ENCODE peak calls at places on chromosomes 11 and 22, in nine cellular contexts. O is body of pancreas, Z is breast epithelium, L is ovary, D is A549, P is H54, B is IMR-90, R is lower leg skin, U is uterus. F is an unnamed sample.

GRCh38 chr11:14637868-14638409 is 5.7 kb upstream of the PDE3B start:
- DNase-seq in O (no peak), D (no peak), P (no peak), U (no peak), B (no peak), Z (no peak), R (no peak), L (no peak), F (no peak)

GRCh38 chr11:134984421-134984820 is 572.4 kb upstream of the B3GAT1 start:
- DNase-seq in L (no peak), R (peak), O (no peak), U (no peak), P (no peak), Z (no peak), B (no peak), D (no peak), F (no peak)

GRCh38 chr22:32622004-32622761 is 147.6 kb downstream of the FBXO7 start:
- DNase-seq in U (peak), O (no peak), B (peak), P (no peak), D (no peak), Z (no peak), L (peak), R (peak), F (no peak)

GRCh38 chr11:78786086-78786485 is 211.4 kb upstream of the NARS2 start:
- DNase-seq in U (no peak), O (no peak), B (peak), R (no peak), P (no peak), L (no peak), D (no peak), Z (no peak), F (no peak)

GRCh38 chr11:99952816-99953215 is 734.3 kb upstream of the ARHGAP42 start:
- DNase-seq in D (peak), P (no peak), O (no peak), B (no peak), L (no peak), Z (no peak), U (no peak), R (no peak), F (no peak)

GRCh38 chr11:126949066-126949945 is 51.3 kb downstream of the KIRREL3 start:
- DNase-seq in R (no peak), U (no peak), B (peak), P (peak), Z (no peak), O (no peak), L (no peak), D (no peak), F (no peak)

GRCh38 chr11:64007160-64007628 is 21.0 kb downstream of the OTUB1 start:
- DNase-seq in P (no peak), L (no peak), D (peak), U (peak), O (no peak), B (no peak), Z (no peak), R (no peak), F (no peak)

GRCh38 chr11:36109499-36109849 is 165.6 kb downstream of the LDLRAD3 start:
- DNase-seq in B (no peak), O (no peak), P (no peak), U (no peak), L (no peak), R (no peak), Z (no peak), D (no peak), F (no peak)

GRCh38 chr11:126438272-126438671 is 82.8 kb downstream of the ST3GAL4 start:
- DNase-seq in L (no peak), O (no peak), Z (no peak), U (no peak), P (no peak), B (no peak), R (no peak), D (no peak), F (no peak)

GRCh38 chr11:70307176-70307575 is 36.7 kb downstream of the PPFIA1 start:
- DNase-seq in L (no peak), U (no peak), Z (no peak), O (no peak), R (no peak), D (no peak), B (no peak), P (no peak), F (no peak)

GRCh38 chr11:123055132-123055924 is 6.6 kb downstream of the HSPA8 start:
- DNase-seq in U (no peak), L (no peak), Z (no peak), O (no peak), P (no peak), R (no peak), B (no peak), D (no peak), F (no peak)
- TF ChIP-seq POLR2A in U (no peak), L (no peak), Z (no peak), O (no peak), P (no peak), R (no peak), B (peak), D (no peak), F (peak)

DNA sequence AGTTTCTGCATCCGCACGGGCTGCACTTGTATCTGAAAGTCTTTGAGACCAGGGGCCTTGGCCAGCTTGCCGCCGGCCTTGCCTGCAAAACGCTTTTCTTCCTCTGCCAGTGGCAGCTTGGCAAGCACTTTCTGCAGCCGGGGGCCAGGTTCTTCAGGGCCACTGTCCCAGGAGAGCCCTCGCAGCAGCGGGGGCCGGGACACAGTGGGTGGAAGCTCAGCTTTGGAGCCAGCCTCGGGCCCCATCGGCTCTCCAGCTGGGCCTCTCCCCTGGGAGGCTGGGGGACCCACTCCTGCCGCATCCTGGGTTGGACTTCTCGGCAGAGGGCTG is 57.5 kb upstream of the LYVE1 start:
- DNase-seq in D (no peak), P (no peak), O (no peak), R (peak), U (no peak), B (no peak), Z (no peak), L (no peak), F (no peak)
- TF ChIP-seq POLR2A in D (no peak), P (no peak), O (no peak), R (no peak), U (no peak), B (no peak), Z (no peak), L (no peak), F (no peak)

GRCh38 chr22:49901457-49901856 is 16.8 kb downstream of the ALG12 start:
- DNase-seq in D (no peak), P (no peak), O (no peak), U (no peak), Z (no peak), B (no peak), L (no peak), R (no peak), F (no peak)
- TF ChIP-seq POLR2A in D (no peak), P (no peak), O (no peak), U (no peak), Z (no peak), B (no peak), L (no peak), R (no peak), F (no peak)

GRCh38 chr11:20388096-20389055 is 860 bp downstream of the PRMT3 start:
- DNase-seq in P (no peak), L (no peak), Z (no peak), B (no peak), D (no peak), O (no peak), R (no peak), U (no peak), F (no peak)

DNA sequence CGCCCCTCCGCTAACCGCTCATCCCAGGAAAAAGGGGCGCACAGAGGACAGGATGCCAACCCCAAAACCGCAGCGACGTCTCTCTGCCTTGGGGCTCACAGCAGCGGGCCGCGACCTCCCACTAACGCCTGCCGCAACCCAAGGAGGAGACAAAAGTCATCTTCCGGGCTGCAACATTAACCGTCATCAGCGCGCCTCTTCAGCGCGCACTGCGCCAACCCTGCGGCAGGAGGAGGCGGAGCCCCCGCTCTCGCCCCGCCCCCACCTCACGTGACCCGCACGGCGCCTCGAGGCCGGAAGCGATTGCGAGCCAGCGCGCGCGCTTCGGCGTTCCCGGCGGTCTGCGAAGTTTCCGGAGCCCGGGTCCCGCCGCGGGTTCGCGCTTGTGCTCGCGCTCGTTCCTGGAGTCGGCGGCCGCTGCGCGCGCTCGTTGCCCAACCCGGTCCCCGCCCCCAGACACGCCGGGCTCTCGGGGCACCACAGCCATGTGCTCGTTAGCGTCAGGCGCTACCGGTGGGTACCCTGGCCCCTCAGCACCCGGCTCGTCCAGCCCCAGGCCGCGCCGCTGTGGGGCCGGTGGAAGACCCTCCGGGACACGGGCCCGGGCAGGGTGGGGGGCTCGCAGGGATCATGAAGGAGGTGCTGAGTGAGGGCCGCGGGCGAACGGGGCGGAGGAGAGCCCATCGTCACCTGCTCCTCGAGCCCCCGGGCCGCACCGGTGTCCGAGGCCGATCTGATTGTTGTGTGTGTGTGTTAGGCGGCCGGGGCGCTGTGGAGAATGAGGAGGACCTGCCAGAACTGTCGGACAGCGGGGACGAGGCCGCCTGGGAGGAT is at the start of gene PRMT3:
- DNase-seq in U (peak), D (peak), L (peak), B (peak), O (peak), R (peak), P (peak), Z (peak), F (peak)
- TF ChIP-seq POLR2A in U (peak), D (peak), L (peak), B (peak), O (peak), R (no peak), P (peak), Z (no peak), F (peak)

GRCh38 chr11:61607920-61608599 is 27.2 kb upstream of the SYT7 start:
- DNase-seq in B (no peak), Z (no peak), O (no peak), D (no peak), R (no peak), U (no peak), L (no peak), P (no peak), F (no peak)

GRCh38 chr11:61611309-61611708 is 30.4 kb upstream of the SYT7 start:
- DNase-seq in P (no peak), Z (no peak), R (no peak), D (no peak), O (no peak), B (no peak), U (no peak), L (no peak), F (no peak)

GRCh38 chr11:61609000-61609969 is 28.4 kb upstream of the SYT7 start:
- DNase-seq in U (no peak), B (no peak), D (no peak), P (no peak), O (no peak), R (no peak), L (no peak), Z (no peak), F (no peak)

GRCh38 chr11:61610905-61611304 is 30.0 kb upstream of the SYT7 start:
- DNase-seq in O (peak), Z (no peak), P (no peak), U (no peak), D (no peak), R (no peak), B (no peak), L (no peak), F (no peak)

GRCh38 chr11:61609970-61610347 is 29.1 kb upstream of the SYT7 start:
- DNase-seq in L (no peak), B (no peak), P (no peak), U (no peak), R (no peak), D (peak), Z (peak), O (peak), F (no peak)
- TF ChIP-seq POLR2A in L (no peak), B (no peak), P (no peak), U (no peak), R (no peak), D (no peak), Z (no peak), O (no peak), F (no peak)

GRCh38 chr11:1762537-1763302 is 1.0 kb downstream of the CTSD start:
- DNase-seq in O (peak), Z (peak), D (peak), U (peak), B (no peak), P (peak), L (no peak), R (peak), F (no peak)
- TF ChIP-seq POLR2A in O (peak), Z (no peak), D (no peak), U (no peak), B (no peak), P (no peak), L (no peak), R (no peak), F (no peak)

GRCh38 chr11:65720237-65720934 is at the start of gene RNASEH2C:
- DNase-seq in L (peak), Z (peak), O (peak), B (peak), U (peak), D (peak), P (peak), R (peak), F (peak)
- TF ChIP-seq POLR2A in L (peak), Z (peak), O (peak), B (peak), U (peak), D (peak), P (peak), R (no peak), F (peak)

DNA sequence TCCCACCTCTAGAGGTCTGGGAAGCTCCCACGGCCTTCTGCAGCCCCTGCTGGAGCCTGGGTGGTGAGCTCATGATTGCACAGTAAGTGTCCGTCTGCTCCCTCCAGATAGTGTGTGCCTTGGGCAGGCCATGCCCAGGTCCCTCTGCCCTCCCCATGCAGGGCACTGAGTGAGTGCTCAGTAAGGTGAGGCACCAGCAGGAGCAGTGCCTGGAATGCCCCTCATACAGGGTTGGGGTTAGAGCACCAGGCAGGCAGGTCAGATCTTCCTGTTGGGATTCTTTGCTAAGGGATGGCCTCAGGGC is 50.3 kb downstream of the NAT10 start:
- DNase-seq in P (no peak), B (no peak), O (no peak), D (no peak), L (no peak), R (no peak), Z (no peak), U (no peak), F (no peak)
- TF ChIP-seq POLR2A in P (no peak), B (no peak), O (no peak), D (no peak), L (no peak), R (no peak), Z (no peak), U (no peak), F (no peak)

GRCh38 chr22:27919943-27920755 is 1.1 kb upstream of the PITPNB start:
- DNase-seq in D (peak), O (peak), L (no peak), R (no peak), P (no peak), U (peak), B (peak), Z (no peak), F (no peak)
- TF ChIP-seq POLR2A in D (no peak), O (no peak), L (peak), R (no peak), P (no peak), U (no peak), B (no peak), Z (no peak), F (no peak)

F was measured in GM12891.